ENCODE peak calls at places on chromosomes 16 and 17, in five cellular contexts. E is head of caudate nucleus; A is memory B cell; Y is effector CD4-positive, alpha-beta T cell; O is NCI-H1105. C is an unnamed sample.
A peak's percentile ranks its signal among the peaks of the same experiment; 100 is the strongest.

GRCh38 chr17:12512712-12513355 is 152.9 kb upstream of the MYOCD start:
- DNase-seq in E (no peak), A (no peak), Y (no peak), O (no peak), C (no peak)

GRCh38 chr16:68993885-68994284 is 111.6 kb upstream of the HAS3 start:
- DNase-seq in E (no peak), A (no peak), Y (no peak), O (no peak), C (peak; percentile 54)

GRCh38 chr16:58119509-58119845 is 9.7 kb downstream of the CFAP20 start:
- DNase-seq in E (no peak), A (no peak), Y (no peak), O (peak; percentile 17), C (no peak)

GRCh38 chr17:41665566-41666335 is 22.9 kb upstream of the EIF1 start:
- DNase-seq in E (peak; percentile 93), A (peak; percentile 98), Y (peak; percentile 84), O (peak; percentile 74), C (peak; percentile 52)

GRCh38 chr17:43907425-43907981 is at the start of gene MPP2:
- DNase-seq in E (peak; percentile 85), A (peak; percentile 57), Y (peak; percentile 54), O (peak; percentile 64), C (peak; percentile 35)

GRCh38 chr16:78230832-78231231 is 131.4 kb downstream of the WWOX start:
- DNase-seq in E (no peak), A (no peak), Y (no peak), O (no peak), C (no peak)

GRCh38 chr17:70919241-70919640 is 749.9 kb downstream of the KCNJ2 start:
- DNase-seq in E (no peak), A (no peak), Y (no peak), O (no peak), C (no peak)

GRCh38 chr17:74803388-74803930 is 27.3 kb upstream of the NAT9 start:
- DNase-seq in E (no peak), A (no peak), Y (no peak), O (no peak), C (no peak)

GRCh38 chr16:66286527-66286926 is 80.0 kb upstream of the CDH5 start:
- DNase-seq in E (no peak), A (no peak), Y (no peak), O (no peak), C (no peak)

GRCh38 chr16:10171225-10171624 is 11.0 kb downstream of the GRIN2A start:
- DNase-seq in E (no peak), A (no peak), Y (no peak), O (no peak), C (no peak)

GRCh38 chr16:58563775-58564174 is 48.5 kb downstream of the SETD6 start:
- DNase-seq in E (no peak), A (no peak), Y (no peak), O (no peak), C (no peak)

GRCh38 chr17:12928736-12929135 is 89.1 kb downstream of the ELAC2 start:
- DNase-seq in E (no peak), A (no peak), Y (no peak), O (peak; percentile 3), C (no peak)

GRCh38 chr16:62720651-62721050 is 684.4 kb upstream of the CDH8 start:
- DNase-seq in E (no peak), A (no peak), Y (no peak), O (no peak), C (no peak)

GRCh38 chr17:16937431-16937830 is 34.5 kb downstream of the TNFRSF13B start:
- DNase-seq in E (peak; percentile 9), A (no peak), Y (no peak), O (no peak), C (no peak)

C was measured in brain microvascular endothelial cell.